ENCODE peak calls at places on chromosomes 11 and 22, in ten cellular contexts. R is HL-60, K is MM.1S, S is IMR-90, P is Caco-2, Y is AG10803, A is HFF-Myc, F is mammary epithelial cell, Q is fibroblast of mammary gland, B is cardiac muscle cell. N is an unnamed sample.

GRCh38 chr11:12924650-12925049 is 84.5 kb upstream of the RASSF10 start:
- DNase-seq in B (no peak), A (no peak), F (no peak), K (no peak), P (no peak), Q (no peak), R (no peak), Y (no peak), S (no peak), N (peak)

GRCh38 chr11:43278302-43278956 is 33.4 kb upstream of the API5 start:
- DNase-seq in F (peak), B (peak), R (no peak), Q (peak), S (peak), A (no peak), Y (peak), P (no peak), K (peak), N (peak)

GRCh38 chr11:19418221-19418620 is 177.5 kb upstream of the E2F8 start:
- DNase-seq in F (no peak), S (no peak), R (no peak), P (no peak), K (no peak), B (no peak), Q (no peak), A (no peak), Y (no peak), N (no peak)

GRCh38 chr11:23957309-23957708 is 539.5 kb upstream of the LUZP2 start:
- DNase-seq in A (no peak), K (no peak), F (no peak), R (no peak), Q (no peak), B (peak), P (no peak), Y (peak), S (peak), N (no peak)

GRCh38 chr22:23243006-23243573 is 62.8 kb downstream of the BCR start:
- DNase-seq in F (no peak), R (no peak), K (no peak), P (peak), Q (no peak), B (no peak), Y (no peak), A (no peak), S (no peak), N (peak)

GRCh38 chr11:95788921-95789505 is 569 bp downstream of the FAM76B start:
- DNase-seq in K (peak), P (peak), A (peak), Y (peak), F (peak), R (no peak), S (peak), B (peak), Q (peak), N (peak)

GRCh38 chr22:35997438-35997837 is 31.2 kb downstream of the RBFOX2 start:
- DNase-seq in R (no peak), F (no peak), P (no peak), A (no peak), S (peak), K (no peak), Q (peak), Y (no peak), B (peak), N (no peak)

GRCh38 chr11:66002648-66003225 is 434 bp downstream of the BANF1 start:
- DNase-seq in R (no peak), Q (peak), P (no peak), K (peak), Y (peak), A (no peak), B (peak), F (no peak), S (peak), N (no peak)

GRCh38 chr11:9831122-9831521 is 167.2 kb downstream of the SWAP70 start:
- DNase-seq in F (no peak), K (no peak), B (no peak), S (no peak), A (no peak), R (no peak), Y (no peak), Q (no peak), P (peak), N (no peak)

GRCh38 chr22:37510046-37510445 is 9.2 kb downstream of the CARD10 start:
- DNase-seq in R (no peak), S (no peak), F (no peak), K (no peak), Y (no peak), A (no peak), P (no peak), Q (no peak), B (no peak), N (no peak)

GRCh38 chr22:45438364-45438763 is 24.9 kb downstream of the RIBC2 start:
- DNase-seq in S (peak), Y (no peak), Q (no peak), B (no peak), P (no peak), K (no peak), F (no peak), A (no peak), R (no peak), N (no peak)

GRCh38 chr22:43216738-43217137 is 29.8 kb upstream of the TTLL12 start:
- DNase-seq in Y (no peak), K (peak), R (no peak), P (no peak), B (no peak), Q (no peak), A (no peak), F (no peak), S (no peak), N (no peak)

GRCh38 chr11:116703421-116703820 is 69.4 kb downstream of the BUD13 start:
- DNase-seq in P (peak), R (no peak), B (peak), Y (no peak), A (no peak), S (no peak), Q (no peak), K (no peak), F (no peak), N (no peak)

GRCh38 chr11:79314906-79315689 is 125.7 kb downstream of the TENM4 start:
- DNase-seq in F (peak), S (peak), A (no peak), P (peak), Y (peak), K (peak), R (peak), B (peak), Q (peak), N (peak)

GRCh38 chr11:86888164-86888977 is 66.8 kb downstream of the FZD4 start:
- DNase-seq in B (peak), S (peak), R (no peak), A (peak), F (no peak), P (no peak), Y (peak), Q (peak), K (no peak), N (no peak)

GRCh38 chr11:130188585-130189347 is 29.2 kb downstream of the ST14 start:
- DNase-seq in P (no peak), B (no peak), F (no peak), R (no peak), S (no peak), Q (no peak), A (no peak), Y (no peak), K (no peak), N (no peak)

GRCh38 chr11:44058275-44058674 is 7.8 kb upstream of the ACCS start:
- DNase-seq in F (no peak), B (no peak), S (no peak), K (no peak), P (no peak), A (no peak), R (no peak), Q (no peak), Y (no peak), N (no peak)

GRCh38 chr22:42856179-42856864 is 751 bp downstream of the ARFGAP3 start:
- DNase-seq in Q (peak), B (peak), A (no peak), F (no peak), K (peak), Y (peak), R (peak), P (peak), S (peak), N (peak)

GRCh38 chr11:94926698-94927237 is 46.6 kb downstream of the CWC15 start:
- DNase-seq in Y (peak), B (peak), K (no peak), P (no peak), S (peak), F (no peak), Q (peak), A (peak), R (no peak), N (no peak)

GRCh38 chr11:101523193-101523592 is 60.6 kb downstream of the TRPC6 start:
- DNase-seq in Q (no peak), K (no peak), S (no peak), P (no peak), R (no peak), A (no peak), F (no peak), Y (no peak), B (no peak), N (no peak)

GRCh38 chr11:96141649-96142048 is 201.3 kb downstream of the MAML2 start:
- DNase-seq in F (no peak), S (no peak), Y (no peak), R (no peak), K (no peak), B (no peak), Q (no peak), P (no peak), A (no peak), N (no peak)

GRCh38 chr22:50190182-50190951 is 4.7 kb downstream of the TRABD start:
- DNase-seq in F (peak), P (no peak), A (no peak), R (peak), Y (peak), Q (peak), S (no peak), B (peak), K (peak), N (peak)

GRCh38 chr11:26841818-26842457 is 120.1 kb upstream of the SLC5A12 start:
- DNase-seq in P (no peak), Q (peak), A (no peak), K (no peak), Y (peak), R (no peak), S (peak), F (peak), B (peak), N (no peak)

GRCh38 chr11:32310218-32310601 is 125.1 kb downstream of the WT1 start:
- DNase-seq in Q (no peak), A (no peak), P (no peak), R (no peak), F (no peak), B (peak), K (no peak), S (no peak), Y (peak), N (no peak)

GRCh38 chr11:130449246-130449990 is 973 bp downstream of the ADAMTS15 start:
- DNase-seq in P (no peak), B (peak), Y (no peak), S (no peak), Q (no peak), K (no peak), A (no peak), R (no peak), F (no peak), N (no peak)

GRCh38 chr22:20989323-20990138 is 7.4 kb downstream of the LZTR1 start:
- DNase-seq in Y (no peak), P (no peak), K (no peak), R (no peak), F (no peak), S (peak), Q (no peak), A (no peak), B (peak), N (no peak)

GRCh38 chr11:95081010-95081409 is 8.6 kb upstream of the ENDOD1 start:
- DNase-seq in R (no peak), P (no peak), F (no peak), S (no peak), A (no peak), K (no peak), B (no peak), Q (no peak), Y (no peak), N (no peak)

GRCh38 chr11:89437317-89437716 is 53.9 kb downstream of the NOX4 start:
- DNase-seq in A (no peak), F (no peak), B (peak), R (no peak), Q (peak), Y (no peak), P (no peak), K (no peak), S (no peak), N (no peak)

GRCh38 chr22:50505776-50506610 is 1.5 kb downstream of the LMF2 start:
- DNase-seq in S (no peak), A (no peak), Y (no peak), B (no peak), P (peak), F (no peak), Q (no peak), R (no peak), K (no peak), N (peak)

GRCh38 chr11:32870676-32871075 is 21.9 kb upstream of the QSER1 start:
- DNase-seq in K (no peak), A (no peak), P (peak), R (no peak), Q (no peak), B (peak), S (no peak), F (no peak), Y (no peak), N (peak)

GRCh38 chr11:36243641-36244040 is 45.6 kb downstream of the COMMD9 start:
- DNase-seq in K (no peak), Q (no peak), B (peak), P (no peak), A (no peak), F (no peak), R (no peak), Y (no peak), S (no peak), N (no peak)

GRCh38 chr22:21450320-21450831 is 16.8 kb upstream of the TMEM191C start:
- DNase-seq in P (no peak), Y (no peak), S (no peak), R (no peak), F (no peak), K (no peak), Q (no peak), A (no peak), B (no peak), N (no peak)

GRCh38 chr11:76699461-76700091 is 29.0 kb upstream of the LRRC32 start:
- DNase-seq in B (no peak), Q (peak), F (no peak), R (no peak), P (no peak), A (peak), K (no peak), S (peak), Y (no peak), N (no peak)

GRCh38 chr11:76695767-76696166 is 25.2 kb upstream of the LRRC32 start:
- DNase-seq in A (no peak), K (no peak), S (no peak), F (no peak), Q (no peak), P (no peak), R (no peak), B (no peak), Y (no peak), N (no peak)

GRCh38 chr11:76700177-76701100 is 29.9 kb upstream of the LRRC32 start:
- DNase-seq in R (no peak), Y (peak), P (peak), K (no peak), F (peak), B (peak), S (peak), A (peak), Q (peak), N (no peak)

GRCh38 chr11:76696756-76697155 is 26.2 kb upstream of the LRRC32 start:
- DNase-seq in K (no peak), P (no peak), S (no peak), F (no peak), B (no peak), Q (no peak), A (no peak), Y (no peak), R (no peak), N (no peak)

GRCh38 chr11:76698321-76699043 is 27.9 kb upstream of the LRRC32 start:
- DNase-seq in S (no peak), R (no peak), K (no peak), B (no peak), F (no peak), P (no peak), A (no peak), Y (no peak), Q (no peak), N (peak)
- TF ChIP-seq CTCF in S (peak), R (no peak), K (peak), B (peak), F (no peak), P (peak), A (peak), Y (peak), Q (peak), N (peak)

DNA sequence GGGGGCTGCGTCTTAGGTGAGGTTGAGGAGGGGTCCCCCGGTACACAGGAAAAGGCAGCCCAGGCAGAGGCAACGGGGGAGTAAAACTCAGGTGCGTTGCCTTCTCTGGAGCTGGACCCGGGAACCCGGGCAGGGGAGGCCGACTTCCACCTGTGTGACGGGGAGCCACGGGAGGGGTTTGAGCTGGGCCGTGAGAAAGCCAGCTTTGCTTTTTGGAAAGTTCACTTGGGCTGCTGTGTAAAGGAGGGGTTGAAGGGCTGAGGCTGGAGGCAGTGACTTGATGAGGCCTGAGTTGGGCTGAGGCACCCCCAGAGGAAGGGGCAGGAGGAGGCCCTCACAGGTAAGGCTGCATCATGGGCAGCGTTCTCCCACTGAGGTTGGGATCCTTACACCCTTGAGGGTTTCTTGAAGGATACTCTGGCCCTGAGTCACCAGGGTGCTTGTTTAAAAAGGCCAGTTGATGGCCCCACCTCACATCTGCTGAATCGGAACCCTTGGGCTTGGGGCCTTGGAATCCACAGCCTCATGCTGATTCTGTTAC is 47.2 kb downstream of the CHRDL2 start:
- DNase-seq in P (peak), A (no peak), Y (peak), R (no peak), K (no peak), F (no peak), B (no peak), Q (peak), S (peak), N (no peak)
- H3K4me3 ChIP-seq in P (no peak), A (peak), Y (peak), R (no peak), K (no peak), F (no peak), B (no peak), Q (peak), S (no peak), N (no peak)

DNA sequence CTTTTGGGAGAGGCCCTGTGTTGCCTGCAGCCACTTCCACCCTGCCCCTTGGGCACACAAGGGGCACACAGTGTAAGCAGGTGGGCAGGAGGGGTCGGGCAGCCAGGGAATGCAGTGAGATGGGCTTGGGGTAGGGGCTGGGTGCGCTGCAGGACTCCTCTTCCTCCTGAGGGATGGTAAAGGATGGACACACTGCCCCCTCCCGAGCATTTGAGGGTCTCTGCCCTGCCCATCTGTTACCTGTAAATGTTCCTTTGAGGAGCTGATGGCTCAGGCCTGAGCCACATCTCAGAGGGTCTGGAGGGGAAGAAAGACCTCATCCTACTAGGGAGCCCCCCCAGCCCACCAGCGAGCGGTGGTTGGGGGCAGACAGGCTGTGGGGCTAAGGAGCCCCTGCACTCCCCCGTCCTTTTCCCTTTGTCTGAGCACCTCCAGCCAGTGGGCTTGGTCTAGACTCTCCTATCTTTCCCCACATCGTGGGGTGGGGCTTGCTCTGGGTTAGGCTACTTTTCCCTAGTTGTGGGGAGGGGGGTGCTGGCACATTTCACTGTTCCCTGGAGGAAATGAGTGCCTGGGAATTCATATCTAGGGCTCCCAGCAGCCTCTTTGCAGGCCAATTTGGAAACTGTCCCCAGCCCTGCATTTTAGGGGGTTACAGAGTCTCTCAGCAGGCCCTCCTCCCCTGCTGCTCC is 1.7 kb upstream of the TSSC4 start:
- DNase-seq in R (no peak), Q (no peak), B (no peak), S (no peak), K (no peak), F (no peak), P (no peak), A (no peak), Y (no peak), N (no peak)
- TF ChIP-seq CTCF in R (no peak), Q (peak), B (no peak), S (no peak), K (no peak), F (peak), P (no peak), A (peak), Y (no peak), N (no peak)

DNA sequence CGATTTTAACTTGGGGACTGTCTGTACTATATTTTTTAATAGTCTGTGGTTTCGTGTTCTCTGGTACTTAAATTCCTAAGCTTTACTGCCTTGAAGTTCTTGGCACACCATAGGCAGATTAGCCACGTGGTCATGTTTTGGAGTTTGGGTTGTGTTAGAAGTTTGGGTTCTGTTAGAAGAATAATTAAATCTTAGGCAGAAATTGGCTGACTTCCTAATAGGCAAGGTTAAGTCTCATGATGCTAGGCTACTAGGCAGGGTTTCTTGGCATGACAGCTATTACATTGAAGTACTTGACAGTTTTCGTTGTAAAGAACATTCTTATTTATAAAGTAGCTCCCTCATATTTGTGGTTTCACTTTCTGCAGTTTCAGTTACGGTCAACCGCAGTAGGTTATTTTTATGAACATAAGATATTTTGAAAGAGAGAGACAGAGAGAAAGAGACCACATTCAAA is 30.0 kb upstream of the MMP7 start:
- DNase-seq in A (peak), P (no peak), Y (peak), B (peak), R (peak), K (peak), S (peak), Q (peak), F (peak), N (peak)
- H3K4me3 ChIP-seq in A (peak), P (no peak), Y (peak), B (no peak), R (no peak), K (no peak), S (peak), Q (peak), F (peak), N (peak)

DNA sequence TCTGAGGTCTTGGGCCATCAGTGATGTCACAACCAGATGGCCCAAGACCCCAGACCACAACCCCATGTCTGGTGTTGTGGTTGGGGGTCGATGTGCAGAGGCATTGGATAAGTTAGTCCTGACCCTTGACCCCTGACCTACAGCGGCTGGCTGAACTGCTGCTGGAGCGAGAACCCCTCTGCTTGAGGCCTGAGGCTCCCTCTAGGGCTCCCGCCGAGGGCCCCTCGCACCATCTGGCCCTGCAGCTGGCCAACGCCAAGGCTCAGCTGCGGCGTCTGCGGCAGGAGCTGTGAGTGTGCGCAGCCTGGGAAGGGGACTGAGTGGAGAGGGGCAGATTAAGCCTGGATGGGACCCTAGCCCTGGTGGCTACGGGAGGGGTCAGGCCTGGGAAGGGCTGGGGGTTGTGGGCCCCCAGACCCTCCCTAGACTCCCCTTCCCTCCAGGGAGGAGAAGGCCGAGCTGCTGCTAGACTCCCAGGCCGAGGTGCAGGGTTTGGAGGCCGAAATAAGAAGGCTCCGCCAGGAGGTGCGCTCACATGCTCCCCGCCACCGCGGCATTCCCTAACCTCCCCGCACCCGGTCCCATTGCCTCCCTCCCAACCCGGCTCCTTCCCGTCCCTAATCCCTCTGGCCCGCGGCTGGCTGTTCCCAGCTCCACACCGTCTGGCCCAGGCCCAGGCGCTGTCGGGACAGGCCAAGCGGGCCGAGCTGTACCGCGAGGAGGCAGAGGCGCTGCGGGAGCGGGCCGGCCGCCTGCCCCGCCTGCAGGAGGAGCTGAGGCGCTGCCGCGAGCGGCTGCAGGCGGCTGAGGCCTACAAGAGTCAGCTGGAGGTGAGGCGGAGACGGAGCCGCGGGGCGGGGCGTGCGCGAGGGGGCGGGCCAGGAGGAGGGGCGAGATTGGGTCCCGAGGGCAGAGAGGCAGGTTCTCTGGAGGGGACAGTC is 2.1 kb downstream of the CCDC88B start:
- DNase-seq in Y (peak), P (no peak), A (peak), B (peak), R (peak), Q (peak), K (peak), S (peak), F (peak), N (peak)
- TF ChIP-seq CTCF in Y (peak), P (no peak), A (peak), B (peak), R (no peak), Q (no peak), K (peak), S (peak), F (peak), N (peak)